ENCODE peak calls at places on chromosomes 12 and 14, in six cellular contexts. I, J, T, O, M and X are unnamed samples.

GRCh38 chr12:97886548-97887176 is 424.1 kb downstream of the RMST start:
- DNase-seq in O (no peak), J (no peak), T (no peak), I (no peak), M (no peak), X (no peak)

GRCh38 chr14:24241829-24242443 is 487 bp downstream of the TINF2 start:
- DNase-seq in T (peak), M (peak), O (peak), J (peak), I (peak), X (peak)

GRCh38 chr12:64824500-64825142 is at the start of gene TBC1D30:
- DNase-seq in O (peak), T (peak), J (peak), M (peak), I (no peak), X (no peak)

GRCh38 chr12:56129210-56129691 is 1.2 kb downstream of the ESYT1 start:
- DNase-seq in J (peak), T (peak), I (peak), O (peak), M (peak), X (peak)

GRCh38 chr12:52533686-52534470 is 13.7 kb upstream of the KRT5 start:
- DNase-seq in M (no peak), O (peak), J (no peak), T (no peak), I (no peak), X (no peak)

GRCh38 chr12:130571089-130571488 is 145.0 kb downstream of the RIMBP2 start:
- DNase-seq in I (no peak), T (no peak), J (no peak), O (no peak), M (no peak), X (no peak)

GRCh38 chr14:60657609-60657983 is 8.3 kb upstream of the SIX1 start:
- DNase-seq in O (no peak), M (no peak), J (no peak), T (no peak), I (no peak), X (no peak)

GRCh38 chr12:452667-453210 is 7.0 kb upstream of the B4GALNT3 start:
- DNase-seq in O (no peak), I (no peak), J (no peak), T (peak), M (no peak), X (no peak)

GRCh38 chr12:104790296-104791125 is 167.6 kb downstream of the SLC41A2 start:
- DNase-seq in I (no peak), M (no peak), J (peak), O (no peak), T (peak), X (peak)

GRCh38 chr12:27822076-27822712 is 42.2 kb upstream of the MANSC4 start:
- DNase-seq in I (no peak), O (peak), J (peak), T (peak), M (peak), X (peak)

GRCh38 chr14:73189651-73190050 is 47.7 kb upstream of the PAPLN start:
- DNase-seq in T (no peak), I (no peak), M (no peak), O (no peak), J (no peak), X (no peak)

GRCh38 chr12:9669534-9669933 is at the start of gene CLEC2D:
- DNase-seq in J (no peak), I (no peak), T (peak), O (peak), M (no peak), X (no peak)

GRCh38 chr12:122845041-122845864 is 10.0 kb downstream of the HIP1R start:
- DNase-seq in I (no peak), T (no peak), J (no peak), M (no peak), O (no peak), X (no peak)

GRCh38 chr12:28507055-28507454 is 316.8 kb downstream of the CCDC91 start:
- DNase-seq in J (peak), M (peak), O (no peak), T (no peak), I (no peak), X (peak)

GRCh38 chr14:21024668-21025373 is at the start of gene NDRG2:
- DNase-seq in I (peak), J (no peak), T (peak), O (no peak), M (no peak), X (peak)

GRCh38 chr12:111780615-111781014 is 13.9 kb downstream of the ALDH2 start:
- DNase-seq in M (no peak), T (no peak), J (no peak), I (no peak), O (no peak), X (no peak)

GRCh38 chr14:101473045-101473729 is 88.1 kb upstream of the DIO3 start:
- DNase-seq in O (no peak), T (no peak), I (peak), M (no peak), J (no peak), X (no peak)

GRCh38 chr12:47414511-47414910 is 291.3 kb downstream of the RPAP3 start:
- DNase-seq in I (no peak), M (no peak), J (no peak), O (no peak), T (no peak), X (no peak)

GRCh38 chr12:107225626-107226025 is 132.3 kb upstream of the CRY1 start:
- DNase-seq in J (peak), I (no peak), T (no peak), M (peak), O (no peak), X (peak)